ENCODE peak calls at places on chromosomes 13 and 19, in seven cellular contexts. F is H9, W is neuronal stem cell, X is mesendoderm, U is H1, T is mesenchymal stem cell, Y is trophoblast cell. B is an unnamed sample.

GRCh38 chr13:35768551-35768950 is 292.1 kb upstream of the MAB21L1 start:
- DNase-seq in F (no peak), W (no peak), X (no peak), U (no peak), T (peak), Y (peak), B (peak)

GRCh38 chr13:70623260-70623659 is 515.0 kb upstream of the KLHL1 start:
- DNase-seq in F (no peak), W (no peak), X (no peak), U (no peak), T (peak), Y (peak), B (peak)

GRCh38 chr13:40149611-40150283 is 494.3 kb downstream of the COG6 start:
- DNase-seq in F (no peak), W (no peak), X (no peak), U (no peak), T (peak), Y (no peak), B (peak)

GRCh38 chr19:48713041-48713863 is 6.3 kb downstream of the MAMSTR start:
- DNase-seq in F (peak), W (no peak), X (peak), U (no peak), T (peak), Y (peak), B (peak)

GRCh38 chr13:51034906-51035305 is 76.2 kb downstream of the C13orf42 start:
- DNase-seq in F (no peak), W (no peak), X (no peak), U (no peak), T (no peak), Y (no peak), B (no peak)

GRCh38 chr13:96844195-96844594 is 150.1 kb downstream of the OXGR1 start:
- DNase-seq in F (no peak), W (no peak), X (peak), U (no peak), T (no peak), Y (no peak), B (no peak)

GRCh38 chr13:53206455-53206854 is 177.8 kb downstream of the OLFM4 start:
- DNase-seq in F (no peak), W (no peak), X (peak), U (no peak), T (no peak), Y (peak), B (no peak)

GRCh38 chr19:4555657-4556561 is 3.6 kb downstream of the SEMA6B start:
- DNase-seq in F (peak), W (no peak), X (peak), U (no peak), T (no peak), Y (peak), B (no peak)

GRCh38 chr13:105441406-105441805 is 1094.1 kb downstream of the EFNB2 start:
- DNase-seq in F (no peak), W (no peak), X (no peak), U (no peak), T (peak), Y (no peak), B (no peak)

GRCh38 chr13:88887045-88887662 is 1216.0 kb downstream of the SLITRK5 start:
- DNase-seq in F (peak), W (no peak), X (peak), U (no peak), T (no peak), Y (no peak), B (no peak)

GRCh38 chr13:98443329-98443728 is 133.6 kb downstream of the STK24 start:
- DNase-seq in F (no peak), W (no peak), X (peak), U (no peak), T (peak), Y (no peak), B (peak)

GRCh38 chr13:30408319-30409101 is 13.8 kb upstream of the UBE2L5 start:
- DNase-seq in F (peak), W (peak), X (peak), U (peak), T (peak), Y (peak), B (peak)

GRCh38 chr19:47499863-47500830 is 14.7 kb downstream of the NAPA start:
- DNase-seq in F (peak), W (no peak), X (no peak), U (no peak), T (no peak), Y (no peak), B (no peak)

GRCh38 chr19:30369833-30370232 is 2.4 kb upstream of the ZNF536 start:
- DNase-seq in F (no peak), W (no peak), X (no peak), U (no peak), T (no peak), Y (no peak), B (no peak)

GRCh38 chr13:71864094-71864980 is 2.7 kb downstream of the DACH1 start:
- DNase-seq in F (peak), W (no peak), X (peak), U (no peak), T (peak), Y (no peak), B (no peak)

GRCh38 chr19:4830768-4831265 is 695 bp downstream of the TICAM1 start:
- DNase-seq in F (no peak), W (no peak), X (no peak), U (no peak), T (no peak), Y (peak), B (no peak)

GRCh38 chr13:20945952-20946383 is 43.4 kb upstream of the XPO4 start:
- DNase-seq in F (peak), W (no peak), X (no peak), U (peak), T (peak), Y (peak), B (no peak)

GRCh38 chr13:78187781-78188180 is 269.1 kb upstream of the EDNRB start:
- DNase-seq in F (no peak), W (no peak), X (no peak), U (no peak), T (no peak), Y (no peak), B (no peak)

GRCh38 chr13:50910483-50910805 is 853 bp downstream of the RNASEH2B start:
- DNase-seq in F (peak), W (peak), X (peak), U (no peak), T (peak), Y (no peak), B (peak)

GRCh38 chr13:62626771-62627170 is 1211.1 kb upstream of the PCDH20 start:
- DNase-seq in F (peak), W (no peak), X (peak), U (peak), T (no peak), Y (peak), B (no peak)

GRCh38 chr13:109644069-109644750 is 142.2 kb downstream of the IRS2 start:
- DNase-seq in F (no peak), W (no peak), X (no peak), U (no peak), T (no peak), Y (no peak), B (no peak)

GRCh38 chr19:8441725-8442544 is 2.8 kb upstream of the HNRNPM start:
- DNase-seq in F (peak), W (no peak), X (no peak), U (no peak), T (no peak), Y (peak), B (no peak)

GRCh38 chr19:8449830-8450229 is 5.1 kb downstream of the HNRNPM start:
- DNase-seq in F (peak), W (no peak), X (peak), U (no peak), T (no peak), Y (peak), B (no peak)

GRCh38 chr19:8445488-8446001 is 770 bp downstream of the HNRNPM start:
- DNase-seq in F (no peak), W (peak), X (peak), U (no peak), T (peak), Y (peak), B (no peak)

GRCh38 chr19:8446055-8446709 is 1.4 kb downstream of the HNRNPM start:
- DNase-seq in F (no peak), W (no peak), X (no peak), U (no peak), T (peak), Y (no peak), B (no peak)

DNA sequence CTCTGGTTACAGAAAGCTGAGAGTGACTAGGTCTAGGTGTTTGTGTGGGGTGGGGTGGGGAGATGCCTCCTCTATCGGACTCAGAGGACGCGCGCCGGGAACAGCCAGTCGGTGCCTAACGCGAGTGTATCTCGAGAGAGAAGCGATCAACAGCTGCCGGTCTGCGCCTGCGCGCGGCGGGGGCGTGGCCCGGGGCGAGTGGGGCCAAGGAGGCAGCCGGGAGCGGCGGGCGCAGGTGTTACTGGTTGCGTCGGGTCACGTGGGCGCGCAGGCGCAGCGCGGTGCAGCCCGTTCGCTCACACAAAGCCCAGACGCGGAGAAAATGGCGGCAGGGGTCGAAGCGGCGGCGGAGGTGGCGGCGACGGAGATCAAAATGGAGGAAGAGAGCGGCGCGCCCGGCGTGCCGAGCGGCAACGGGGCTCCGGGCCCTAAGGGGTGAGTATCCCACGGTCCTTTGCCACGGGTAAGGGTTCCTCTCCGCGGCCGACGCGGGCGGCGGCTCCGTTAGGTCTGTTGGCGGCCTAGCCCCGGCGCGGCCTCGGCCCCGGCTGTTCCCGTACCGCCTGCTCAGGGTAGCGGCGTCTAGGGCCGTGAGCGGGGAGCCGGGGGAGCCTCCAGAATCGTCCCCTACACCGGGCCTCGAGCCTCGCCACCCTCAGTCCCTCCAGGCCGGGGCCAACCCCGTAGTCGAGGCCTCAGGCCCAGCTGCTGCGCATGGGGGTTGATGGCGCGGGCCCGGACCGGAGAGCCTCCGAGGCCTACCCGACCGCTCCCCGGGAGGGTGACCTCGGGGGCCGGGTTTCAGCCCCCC is at the start of gene HNRNPM:
- DNase-seq in F (peak), W (peak), X (peak), U (peak), T (peak), Y (peak), B (peak)
- H2BK120ac ChIP-seq in F (peak), W (peak), X (peak), U (no peak), T (peak), Y (peak), B (peak)

DNA sequence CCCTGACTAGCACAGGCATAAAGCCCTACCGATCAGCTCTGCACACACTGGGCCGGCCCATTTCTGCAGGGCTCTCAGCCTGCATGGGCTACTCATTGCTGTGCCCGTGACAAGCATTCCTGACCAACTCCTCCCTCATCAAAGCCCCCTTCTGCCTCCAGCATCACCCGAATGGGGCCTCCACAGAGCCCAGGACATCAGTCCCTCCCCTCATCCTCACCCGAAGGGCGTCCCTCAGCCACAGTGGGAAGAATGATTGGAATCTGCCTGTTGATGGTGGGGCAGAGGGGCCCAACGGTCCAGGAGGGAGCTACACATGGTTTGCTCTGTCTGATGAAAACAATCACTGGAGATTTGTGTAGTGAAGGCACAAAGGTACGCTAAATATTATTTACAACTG is 43.8 kb downstream of the SERP2 start:
- DNase-seq in F (no peak), W (no peak), X (peak), U (no peak), T (no peak), Y (no peak), B (no peak)
- H2BK120ac ChIP-seq in F (no peak), W (no peak), X (no peak), U (no peak), T (no peak), Y (no peak), B (no peak)

DNA sequence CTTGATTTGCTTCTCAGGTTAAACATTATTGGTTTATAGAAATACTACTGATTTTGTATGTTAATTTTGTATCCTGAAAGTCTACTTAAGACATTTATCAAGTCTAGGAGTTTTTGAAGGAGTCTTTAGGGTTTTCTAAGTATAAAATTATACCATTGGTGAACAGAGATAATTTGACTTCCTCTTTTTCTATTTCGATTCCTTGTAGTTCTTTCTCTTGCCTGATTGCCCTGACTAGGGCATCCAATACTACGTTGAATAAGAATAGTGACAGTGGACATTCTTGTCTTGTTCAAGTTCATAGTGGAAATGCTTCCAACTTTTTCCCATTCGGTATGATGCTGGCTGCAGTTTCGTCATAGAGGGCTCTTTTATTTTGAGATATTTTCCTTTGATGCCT is 807.5 kb upstream of the SLC10A2 start:
- DNase-seq in F (no peak), W (no peak), X (no peak), U (no peak), T (no peak), Y (peak), B (no peak)
- H2BK120ac ChIP-seq in F (no peak), W (no peak), X (no peak), U (no peak), T (no peak), Y (no peak), B (no peak)

GRCh38 chr19:50167314-50167721 is 4.2 kb upstream of the IZUMO2 start:
- DNase-seq in F (no peak), W (peak), X (no peak), U (no peak), T (no peak), Y (no peak), B (no peak)
- H2BK120ac ChIP-seq in F (no peak), W (peak), X (no peak), U (no peak), T (no peak), Y (no peak), B (no peak)

GRCh38 chr19:14544047-14544446 is 14.7 kb downstream of the TECR start:
- DNase-seq in F (no peak), W (no peak), X (peak), U (no peak), T (no peak), Y (no peak), B (no peak)
- H2BK120ac ChIP-seq in F (no peak), W (no peak), X (no peak), U (no peak), T (no peak), Y (no peak), B (no peak)

GRCh38 chr13:112060899-112061366 is 6.0 kb upstream of the SOX1 start:
- DNase-seq in F (peak), W (no peak), X (peak), U (no peak), T (no peak), Y (no peak), B (no peak)
- H2BK120ac ChIP-seq in F (no peak), W (no peak), X (no peak), U (no peak), T (no peak), Y (no peak), B (no peak)

GRCh38 chr13:66349945-66350344 is 880.2 kb downstream of the PCDH9 start:
- DNase-seq in F (no peak), W (no peak), X (no peak), U (no peak), T (no peak), Y (no peak), B (no peak)
- H2BK120ac ChIP-seq in F (no peak), W (no peak), X (no peak), U (no peak), T (no peak), Y (no peak), B (no peak)

DNA sequence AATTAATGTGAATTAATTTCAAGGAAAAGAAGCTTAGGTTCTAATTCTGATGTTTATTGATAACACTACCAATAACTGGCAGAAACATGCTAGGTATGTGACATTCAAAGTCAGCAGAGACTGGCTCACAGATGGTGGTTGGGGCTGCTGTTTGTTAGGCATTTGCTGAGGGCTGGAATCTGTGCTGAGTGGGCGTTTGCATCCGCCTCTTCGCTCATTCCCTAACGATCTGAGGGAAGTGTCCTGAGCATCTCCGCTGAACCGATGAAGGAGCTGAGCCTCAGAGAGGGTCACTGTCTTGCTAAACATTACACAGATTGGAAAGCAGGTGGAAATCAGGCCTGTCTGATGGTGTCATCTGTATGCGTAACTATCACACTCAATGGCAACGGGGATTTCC is 338.8 kb downstream of the TEX29 start:
- DNase-seq in F (peak), W (no peak), X (no peak), U (no peak), T (no peak), Y (no peak), B (no peak)
- H2BK120ac ChIP-seq in F (no peak), W (no peak), X (no peak), U (no peak), T (no peak), Y (no peak), B (no peak)